ENCODE peak calls at places on chromosome X, in five cellular contexts. Z is Ammon's horn, G is foreskin melanocyte, V is ELR, E is caudate nucleus. N is an unnamed sample.

GRCh38 chrX:8520791-8521190 is 56.2 kb downstream of the VCX3B start:
- DNase-seq in Z (no peak), G (no peak), V (peak), E (no peak), N (peak)

GRCh38 chrX:1153940-1154339 is 58.5 kb downstream of the CRLF2 start:
- DNase-seq in Z (no peak), G (no peak), V (peak), E (no peak), N (no peak)

GRCh38 chrX:74133156-74133796 is 170.7 kb upstream of the ZCCHC13 start:
- DNase-seq in Z (peak), G (peak), V (peak), E (no peak), N (peak)

GRCh38 chrX:136159615-136160025 is 12.3 kb downstream of the FHL1 start:
- DNase-seq in Z (no peak), G (no peak), V (no peak), E (no peak), N (no peak)

GRCh38 chrX:45445745-45446412 is 245.2 kb upstream of the DIPK2B start:
- DNase-seq in Z (no peak), G (peak), V (peak), E (no peak), N (peak)

GRCh38 chrX:133497356-133497755 is 82.1 kb upstream of the GPC4 start:
- DNase-seq in Z (no peak), G (no peak), V (no peak), E (no peak), N (no peak)

GRCh38 chrX:101287402-101287801 is 3.7 kb downstream of the TAF7L start:
- DNase-seq in Z (peak), G (peak), V (peak), E (no peak), N (peak)

GRCh38 chrX:110964761-110965160 is 131.2 kb upstream of the PAK3 start:
- DNase-seq in Z (peak), G (no peak), V (no peak), E (peak), N (no peak)

GRCh38 chrX:40090961-40091360 is 6.8 kb downstream of the BCOR start:
- DNase-seq in Z (no peak), G (no peak), V (no peak), E (no peak), N (no peak)

GRCh38 chrX:151336809-151337208 is 60.2 kb upstream of the VMA21 start:
- DNase-seq in Z (no peak), G (no peak), V (no peak), E (no peak), N (no peak)